ENCODE peak calls at places on chromosomes 5 and 9, in ten cellular contexts. A is mucosa of gallbladder; T is stimulated activated CD8-positive, alpha-beta memory T cell treated with anti-CD3 and anti-CD28 coated beads, Interleukin-2, amount 100 ng/mL, for 48 hours; F is naive thymus-derived CD8-positive, alpha-beta T cell; W is AG09309; L is gastrocnemius medialis; C is H9; N is transverse colon; R is stimulated activated naive B cell treated with anti-CD40 and anti-IgM and Interleukin-4, amounts not matched to agents 10 μg/mL and 1 μg/mL and 100 μg/mL, for 72 hours; I is GM04504. M is an unnamed sample.

GRCh38 chr5:108167174-108167573 is 214.7 kb downstream of the FBXL17 start:
- DNase-seq in L (no peak), T (no peak), A (no peak), C (no peak), R (no peak), N (no peak), I (no peak), F (no peak), W (no peak), M (no peak)

GRCh38 chr5:157449011-157449723 is 10.8 kb upstream of the NIPAL4 start:
- DNase-seq in W (no peak), F (no peak), C (peak), N (peak), T (no peak), I (no peak), A (peak), R (no peak), L (peak), M (no peak)

GRCh38 chr9:17137576-17137975 is 2.7 kb downstream of the CNTLN start:
- DNase-seq in L (no peak), T (no peak), A (no peak), R (no peak), N (no peak), W (no peak), C (no peak), I (no peak), F (no peak), M (no peak)

GRCh38 chr9:109381011-109381729 is 60.3 kb upstream of the EPB41L4B start:
- DNase-seq in W (no peak), R (peak), I (no peak), F (no peak), A (no peak), C (no peak), T (no peak), N (no peak), L (no peak), M (no peak)

GRCh38 chr5:106392766-106393165 is 1278.0 kb downstream of the EFNA5 start:
- DNase-seq in T (no peak), A (no peak), C (no peak), W (no peak), N (no peak), R (no peak), F (no peak), L (no peak), I (no peak), M (no peak)

GRCh38 chr5:102718819-102719218 is 36.3 kb upstream of the PAM start:
- DNase-seq in W (peak), I (no peak), A (no peak), L (no peak), F (no peak), N (no peak), R (no peak), T (no peak), C (no peak), M (no peak)

GRCh38 chr5:159412284-159413046 is 82.2 kb upstream of the IL12B start:
- DNase-seq in C (no peak), R (peak), F (peak), T (peak), L (peak), W (no peak), N (peak), I (no peak), A (peak), M (peak)

GRCh38 chr9:115393976-115394775 is 276.2 kb upstream of the TNC start:
- DNase-seq in F (no peak), C (no peak), A (no peak), I (no peak), W (no peak), R (no peak), N (no peak), T (no peak), L (no peak), M (no peak)

GRCh38 chr5:76580983-76581382 is 42.2 kb downstream of the F2RL2 start:
- DNase-seq in A (no peak), R (no peak), N (no peak), W (no peak), C (no peak), L (no peak), T (no peak), F (no peak), I (no peak), M (no peak)

GRCh38 chr5:33762859-33763258 is 128.9 kb downstream of the ADAMTS12 start:
- DNase-seq in W (no peak), R (no peak), F (no peak), L (no peak), N (no peak), A (no peak), C (no peak), T (no peak), I (no peak), M (no peak)

GRCh38 chr9:130785940-130786500 is 49.0 kb upstream of the ABL1 start:
- DNase-seq in N (no peak), T (no peak), W (no peak), L (no peak), F (no peak), I (no peak), C (no peak), A (no peak), R (no peak), M (no peak)

GRCh38 chr5:1087428-1087827 is 24.4 kb downstream of the SLC12A7 start:
- DNase-seq in N (no peak), T (no peak), W (no peak), R (no peak), C (no peak), I (no peak), F (no peak), A (no peak), L (no peak), M (no peak)

GRCh38 chr5:57900356-57900944 is 417.8 kb upstream of the ACTBL2 start:
- DNase-seq in F (no peak), C (no peak), W (no peak), L (no peak), N (no peak), I (no peak), R (no peak), T (no peak), A (no peak), M (no peak)

GRCh38 chr5:120093178-120093577 is 370.9 kb upstream of the PRR16 start:
- DNase-seq in T (no peak), R (no peak), I (no peak), N (no peak), F (no peak), C (peak), A (no peak), L (no peak), W (no peak), M (no peak)

GRCh38 chr9:12775373-12775962 is 648 bp downstream of the LURAP1L start:
- DNase-seq in F (no peak), I (no peak), T (no peak), L (no peak), A (peak), N (peak), R (no peak), W (no peak), C (peak), M (no peak)

GRCh38 chr5:169027456-169028118 is 273.4 kb downstream of the SLIT3 start:
- DNase-seq in L (no peak), F (no peak), R (no peak), W (no peak), A (peak), T (no peak), C (no peak), N (peak), I (no peak), M (no peak)

GRCh38 chr5:155728146-155728856 is 598.7 kb upstream of the SGCD start:
- DNase-seq in L (peak), I (peak), T (no peak), W (peak), A (peak), R (no peak), N (peak), C (peak), F (no peak), M (no peak)

GRCh38 chr9:111860443-111860842 is 36.2 kb upstream of the UGCG start:
- DNase-seq in A (no peak), T (no peak), W (no peak), N (no peak), L (no peak), R (no peak), F (no peak), I (no peak), C (no peak), M (no peak)

GRCh38 chr5:159826351-159827222 is 89.7 kb upstream of the ADRA1B start:
- DNase-seq in I (no peak), W (peak), R (no peak), L (peak), N (no peak), T (no peak), A (peak), F (no peak), C (peak), M (no peak)

GRCh38 chr5:177419045-177419444 is 7.4 kb upstream of the GRK6 start:
- DNase-seq in N (no peak), L (no peak), C (no peak), A (no peak), T (no peak), W (peak), R (no peak), F (no peak), I (no peak), M (no peak)

GRCh38 chr5:148808864-148809642 is 17.4 kb upstream of the ADRB2 start:
- DNase-seq in N (peak), W (no peak), A (no peak), I (no peak), F (peak), C (no peak), R (peak), L (no peak), T (no peak), M (no peak)

GRCh38 chr5:89343666-89344065 is 460.7 kb upstream of the MEF2C start:
- DNase-seq in N (peak), L (no peak), I (no peak), W (no peak), T (no peak), C (no peak), A (no peak), R (peak), F (no peak), M (no peak)

GRCh38 chr5:151151793-151152192 is 5.8 kb downstream of the ANXA6 start:
- DNase-seq in T (no peak), L (no peak), W (no peak), F (no peak), R (peak), I (no peak), A (peak), C (no peak), N (peak), M (peak)

GRCh38 chr9:130664191-130665028 is at the start of gene PRDM12:
- DNase-seq in I (no peak), L (no peak), R (no peak), C (peak), T (no peak), F (no peak), A (no peak), W (no peak), N (no peak), M (no peak)

GRCh38 chr5:6762116-6762515 is 48.9 kb downstream of the TENT4A start:
- DNase-seq in C (no peak), T (no peak), N (no peak), L (no peak), R (no peak), F (no peak), A (no peak), W (no peak), I (no peak), M (no peak)

GRCh38 chr5:115831163-115831768 is 10.1 kb downstream of the ATG12 start:
- DNase-seq in F (no peak), I (no peak), W (no peak), N (peak), L (no peak), R (no peak), T (no peak), A (peak), C (no peak), M (no peak)

GRCh38 chr5:119358901-119359603 is 3.2 kb downstream of the TNFAIP8 start:
- DNase-seq in I (no peak), A (no peak), R (no peak), C (no peak), N (no peak), L (no peak), W (no peak), F (no peak), T (no peak), M (no peak)

GRCh38 chr9:37913480-37914153 is 9.7 kb upstream of the SLC25A51 start:
- DNase-seq in F (peak), I (peak), C (peak), W (no peak), L (peak), R (peak), A (peak), N (peak), T (peak), M (peak)

GRCh38 chr5:44842491-44843282 is 33.9 kb downstream of the MRPS30 start:
- DNase-seq in L (no peak), W (no peak), F (no peak), R (no peak), N (no peak), C (no peak), T (no peak), A (no peak), I (no peak), M (no peak)

M was measured in stimulated activated effector memory CD8-positive, alpha-beta T cell treated with anti-CD3 and anti-CD28 coated beads, Interleukin-12 subunit alpha, Interleukin-12 subunit beta, amount 100 ng/mL, for 72 hours.